ENCODE peak calls at places on chromosomes 1 and 21, in ten cellular contexts. Z is RWPE1; B is GM06990; W is body of pancreas; A is astrocyte of the spinal cord; O is HFF-Myc; V is AG04450; E is HCT116; I is upper lobe of left lung; Y is CD8-positive, alpha-beta T cell. S is an unnamed sample.

GRCh38 chr1:235326719-235327558 is 1.0 kb downstream of the ARID4B start:
- DNase-seq in O (no peak), A (no peak), W (peak), Y (peak), B (peak), V (no peak), Z (peak), I (peak), E (no peak), S (no peak)

GRCh38 chr1:220922951-220923350 is 43.7 kb downstream of the HLX start:
- DNase-seq in E (no peak), V (no peak), Z (no peak), O (no peak), W (no peak), B (no peak), Y (no peak), I (no peak), A (no peak), S (no peak)

GRCh38 chr1:244080343-244080929 is 29.4 kb downstream of the ZBTB18 start:
- DNase-seq in A (no peak), B (no peak), O (no peak), I (no peak), E (no peak), Y (no peak), Z (no peak), W (no peak), V (no peak), S (no peak)

GRCh38 chr1:85357817-85358216 is 81.4 kb upstream of the BCL10 start:
- DNase-seq in A (no peak), B (no peak), V (no peak), E (no peak), O (no peak), Y (no peak), Z (no peak), W (no peak), I (no peak), S (no peak)

GRCh38 chr1:76949503-76949902 is 82.2 kb downstream of the ST6GALNAC5 start:
- DNase-seq in O (no peak), I (no peak), Z (peak), A (peak), Y (no peak), E (no peak), W (no peak), V (no peak), B (no peak), S (no peak)

GRCh38 chr1:233505130-233505529 is 108.8 kb upstream of the KCNK1 start:
- DNase-seq in B (peak), A (no peak), E (no peak), O (no peak), W (no peak), Y (no peak), Z (no peak), I (no peak), V (no peak), S (no peak)

GRCh38 chr1:226417350-226417749 is 9.5 kb upstream of the PARP1 start:
- DNase-seq in Y (no peak), W (no peak), B (no peak), E (no peak), V (no peak), Z (no peak), A (no peak), I (no peak), O (no peak), S (no peak)

GRCh38 chr1:113763651-113764050 is 4.4 kb upstream of the PHTF1 start:
- DNase-seq in Z (no peak), O (no peak), A (no peak), Y (no peak), B (no peak), E (no peak), W (no peak), V (no peak), I (no peak), S (no peak)

GRCh38 chr1:95233321-95233736 is 681 bp upstream of the RWDD3 start:
- DNase-seq in O (no peak), A (no peak), Y (no peak), B (no peak), W (peak), Z (no peak), E (no peak), I (peak), V (no peak), S (no peak)

GRCh38 chr1:103953386-103953785 is 203.7 kb downstream of the AMY1C start:
- DNase-seq in A (no peak), Z (peak), Y (no peak), W (no peak), B (no peak), O (no peak), I (no peak), E (no peak), V (no peak), S (no peak)

GRCh38 chr1:43542515-43543458 is 12.1 kb downstream of the PTPRF start:
- DNase-seq in I (no peak), W (no peak), O (no peak), E (no peak), V (no peak), Z (no peak), A (no peak), Y (no peak), B (no peak), S (no peak)

GRCh38 chr1:161721738-161722343 is 497 bp downstream of the FCRLB start:
- DNase-seq in Y (no peak), Z (peak), W (no peak), E (no peak), B (no peak), A (peak), I (peak), O (peak), V (no peak), S (no peak)

GRCh38 chr1:178530037-178530402 is 17.1 kb downstream of the TEX35 start:
- DNase-seq in B (no peak), I (no peak), O (peak), E (peak), Y (no peak), V (no peak), W (no peak), A (peak), Z (peak), S (no peak)

GRCh38 chr1:43522776-43523480 is 7.8 kb upstream of the PTPRF start:
- DNase-seq in O (peak), A (peak), W (no peak), Y (no peak), E (peak), Z (peak), I (peak), V (peak), B (no peak), S (peak)

DNA sequence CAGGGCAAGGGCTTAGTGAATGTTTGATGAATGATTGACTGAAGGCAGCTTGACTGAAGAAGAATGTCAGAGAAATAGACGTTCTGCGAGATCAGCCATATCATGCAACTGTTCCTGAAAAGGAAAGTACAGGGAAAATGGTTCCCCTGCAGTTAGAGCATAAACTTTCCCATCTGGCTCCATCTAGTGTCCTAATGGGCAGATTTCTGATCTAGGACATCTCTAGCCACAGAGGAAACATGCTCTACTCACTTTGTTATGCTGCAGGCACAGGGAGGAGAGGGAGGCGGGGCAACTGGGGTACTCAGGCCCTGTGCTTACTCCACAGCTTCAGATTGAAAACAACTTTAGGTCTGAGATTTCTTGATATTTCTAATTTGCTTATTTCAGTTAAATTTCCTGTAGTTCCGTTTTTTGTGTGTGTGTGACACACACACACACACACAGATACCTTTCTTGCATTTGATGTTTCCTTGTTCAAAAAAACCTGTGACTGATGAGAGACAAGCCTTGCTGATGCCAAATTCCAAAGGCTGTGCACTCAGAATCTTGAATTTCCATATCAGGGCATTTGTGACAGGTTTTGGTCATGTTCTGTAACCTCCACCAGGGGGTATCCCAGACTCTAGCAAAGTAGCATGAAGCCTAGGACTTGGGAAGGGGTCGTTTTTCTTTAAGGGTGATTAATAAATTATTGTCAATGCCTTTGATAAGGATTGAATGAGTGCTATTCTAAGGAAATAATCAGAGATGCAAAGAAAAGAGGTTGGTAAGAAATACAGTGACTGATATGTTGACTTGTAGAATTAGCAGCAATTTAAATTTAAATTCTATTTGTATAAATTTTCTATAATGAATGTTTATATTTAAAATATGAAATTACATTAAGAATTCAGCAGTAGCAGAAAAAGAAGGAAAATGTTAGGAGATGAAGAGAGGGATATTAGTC is 139.7 kb upstream of the BEND5 start:
- DNase-seq in Y (no peak), W (no peak), O (peak), V (no peak), A (peak), E (peak), I (no peak), B (no peak), Z (peak), S (no peak)
- TF ChIP-seq CTCF in Y (no peak), W (no peak), O (peak), V (peak), A (peak), E (peak), I (no peak), B (peak), Z (peak), S (peak)

GRCh38 chr1:29657816-29658215 is 421.5 kb downstream of the PTPRU start:
- DNase-seq in O (no peak), W (no peak), B (no peak), Y (no peak), I (peak), A (no peak), V (no peak), Z (no peak), E (no peak), S (no peak)

GRCh38 chr1:29655145-29655544 is 418.8 kb downstream of the PTPRU start:
- DNase-seq in B (peak), I (peak), A (no peak), E (no peak), V (no peak), Y (no peak), O (no peak), W (no peak), Z (no peak), S (no peak)

GRCh38 chr1:29658688-29659087 is 422.4 kb downstream of the PTPRU start:
- DNase-seq in Y (no peak), E (no peak), O (no peak), A (no peak), I (no peak), B (no peak), V (no peak), Z (no peak), W (no peak), S (no peak)

GRCh38 chr1:29653886-29654450 is 417.6 kb downstream of the PTPRU start:
- DNase-seq in V (no peak), B (no peak), O (no peak), A (no peak), I (no peak), W (no peak), E (no peak), Y (no peak), Z (no peak), S (no peak)

DNA sequence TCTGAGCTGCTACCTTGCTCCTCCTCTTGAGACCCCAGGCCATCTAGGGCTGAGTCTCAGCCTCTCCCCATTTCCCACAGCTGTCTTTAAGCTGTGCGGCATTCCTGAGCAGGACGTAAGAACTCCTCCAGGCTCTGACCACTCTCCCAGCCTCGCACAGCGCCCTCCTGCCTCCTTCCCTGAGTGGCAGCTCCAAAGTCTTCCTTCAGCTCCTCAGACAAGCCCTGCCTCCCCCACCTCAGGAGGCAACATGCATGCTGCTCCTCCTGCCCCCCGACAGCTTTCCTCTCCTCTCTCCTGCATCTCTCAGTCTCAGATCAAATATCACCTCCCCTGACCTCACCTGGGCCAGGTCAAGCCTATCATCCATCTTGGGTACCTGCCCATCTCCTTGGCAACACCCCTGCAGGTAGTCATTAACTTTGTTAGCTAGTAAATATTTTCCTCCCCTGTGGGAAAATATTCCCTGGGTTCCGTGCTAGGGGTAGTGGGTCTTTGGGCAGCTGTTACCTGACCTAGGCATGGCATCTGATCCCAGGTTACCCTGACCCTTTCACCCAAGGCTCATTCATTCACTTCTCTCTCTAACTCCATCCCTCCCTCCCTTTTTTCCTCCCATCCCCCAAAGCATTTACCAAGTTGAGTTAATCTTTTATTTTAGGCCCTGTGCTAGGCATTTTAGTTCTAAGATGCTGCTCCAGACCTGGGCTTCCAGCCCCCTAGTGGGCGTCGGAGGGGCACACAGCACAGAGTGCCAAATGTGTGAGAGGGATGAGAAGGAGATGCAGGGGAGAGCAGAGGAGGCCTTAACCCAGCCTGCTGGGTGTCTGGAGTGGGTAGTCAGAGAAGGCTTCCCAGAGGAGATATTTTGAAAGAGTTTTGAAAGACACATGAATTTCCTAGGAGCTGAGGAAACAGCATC is 419.9 kb downstream of the PTPRU start:
- DNase-seq in Z (no peak), I (peak), O (no peak), V (no peak), E (no peak), B (peak), W (no peak), A (no peak), Y (no peak), S (no peak)
- TF ChIP-seq CTCF in Z (no peak), I (no peak), O (peak), V (peak), E (peak), B (peak), W (no peak), A (peak), Y (no peak), S (peak)

GRCh38 chr21:39204134-39204533 is 20.9 kb upstream of the PSMG1 start:
- DNase-seq in V (no peak), E (no peak), B (no peak), W (no peak), Z (no peak), I (no peak), A (no peak), Y (no peak), O (no peak), S (no peak)
- TF ChIP-seq CTCF in V (peak), E (no peak), B (no peak), W (no peak), Z (no peak), I (no peak), A (peak), Y (peak), O (no peak), S (peak)

DNA sequence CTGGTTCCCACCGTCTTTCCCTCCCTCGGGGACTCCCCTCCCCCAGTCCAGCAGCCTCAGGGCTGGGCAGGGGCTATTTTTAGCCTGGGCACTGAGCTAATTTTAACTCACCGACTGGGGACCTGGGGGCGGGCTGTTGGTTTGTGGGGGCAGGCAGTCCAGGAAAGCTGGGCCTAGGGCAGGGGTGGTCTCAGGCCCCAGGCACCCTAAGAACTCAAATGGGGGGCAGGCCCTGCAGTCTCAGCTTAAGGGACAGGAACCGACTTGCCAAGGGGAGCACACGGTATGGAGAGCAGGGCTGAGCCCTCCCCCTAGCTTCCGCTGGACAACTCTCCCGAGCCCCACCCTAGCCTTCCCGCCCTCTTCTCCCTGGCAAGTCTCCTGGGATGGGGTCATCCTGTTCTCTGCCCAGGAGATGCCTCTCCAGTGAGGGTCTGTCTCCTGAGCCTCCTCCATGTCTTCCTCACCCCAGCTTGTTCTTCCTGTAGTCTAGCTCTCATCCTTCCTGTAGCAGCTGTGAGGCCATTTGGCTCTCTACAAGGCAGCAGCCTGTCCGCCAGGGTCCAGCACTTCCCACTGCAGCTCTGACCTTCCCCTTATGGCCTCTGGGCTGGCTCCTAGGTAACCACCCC is 10.1 kb downstream of the MEF2D start:
- DNase-seq in B (peak), V (no peak), E (no peak), A (no peak), Y (no peak), W (no peak), Z (peak), I (no peak), O (no peak), S (no peak)
- TF ChIP-seq CTCF in B (no peak), V (peak), E (peak), A (peak), Y (no peak), W (no peak), Z (no peak), I (peak), O (peak), S (peak)